ENCODE peak calls at places on chromosomes 5 and 9, in eight cellular contexts. One of them, this sample, is unnamed.

GRCh38 chr5:7878381-7878873 is 9.5 kb downstream of the MTRR start:
- DNase-seq in esophagus squamous epithelium: no peak
- DNase-seq in astrocyte of the spinal cord: peak
- DNase-seq in OCI-LY7: no peak
- DNase-seq in effector memory CD4-positive, alpha-beta T cell: no peak
- DNase-seq in DND-41: no peak
- DNase-seq in A549: no peak
- DNase-seq in bronchial epithelial cell: peak
- DNase-seq in this sample: no peak

GRCh38 chr5:73370076-73370475 is 78.5 kb downstream of the FOXD1 start:
- DNase-seq in esophagus squamous epithelium: no peak
- DNase-seq in astrocyte of the spinal cord: no peak
- DNase-seq in OCI-LY7: no peak
- DNase-seq in effector memory CD4-positive, alpha-beta T cell: no peak
- DNase-seq in DND-41: no peak
- DNase-seq in A549: no peak
- DNase-seq in bronchial epithelial cell: no peak
- DNase-seq in this sample: no peak

GRCh38 chr5:96146675-96147074 is 185.0 kb upstream of the ELL2 start:
- DNase-seq in esophagus squamous epithelium: no peak
- DNase-seq in astrocyte of the spinal cord: peak
- DNase-seq in OCI-LY7: peak
- DNase-seq in effector memory CD4-positive, alpha-beta T cell: no peak
- DNase-seq in DND-41: no peak
- DNase-seq in A549: no peak
- DNase-seq in bronchial epithelial cell: peak
- DNase-seq in this sample: no peak

GRCh38 chr5:143402464-143403356 is 776 bp downstream of the NR3C1 start:
- DNase-seq in esophagus squamous epithelium: peak
- DNase-seq in astrocyte of the spinal cord: peak
- DNase-seq in OCI-LY7: peak
- DNase-seq in effector memory CD4-positive, alpha-beta T cell: peak
- DNase-seq in DND-41: peak
- DNase-seq in A549: no peak
- DNase-seq in bronchial epithelial cell: peak
- DNase-seq in this sample: peak

GRCh38 chr9:110179734-110180133 is 28.2 kb downstream of the C9orf152 start:
- DNase-seq in esophagus squamous epithelium: no peak
- DNase-seq in astrocyte of the spinal cord: peak
- DNase-seq in OCI-LY7: no peak
- DNase-seq in effector memory CD4-positive, alpha-beta T cell: no peak
- DNase-seq in DND-41: no peak
- DNase-seq in A549: peak
- DNase-seq in bronchial epithelial cell: peak
- DNase-seq in this sample: no peak

GRCh38 chr9:105678163-105678562 is 15.9 kb downstream of the TAL2 start:
- DNase-seq in esophagus squamous epithelium: no peak
- DNase-seq in astrocyte of the spinal cord: no peak
- DNase-seq in OCI-LY7: no peak
- DNase-seq in effector memory CD4-positive, alpha-beta T cell: no peak
- DNase-seq in DND-41: no peak
- DNase-seq in A549: no peak
- DNase-seq in bronchial epithelial cell: no peak
- DNase-seq in this sample: no peak

GRCh38 chr9:1051286-1052118 is 1.3 kb downstream of the DMRT2 start:
- DNase-seq in esophagus squamous epithelium: no peak
- DNase-seq in astrocyte of the spinal cord: no peak
- DNase-seq in OCI-LY7: peak
- DNase-seq in effector memory CD4-positive, alpha-beta T cell: no peak
- DNase-seq in DND-41: no peak
- DNase-seq in A549: peak
- DNase-seq in bronchial epithelial cell: peak
- DNase-seq in this sample: no peak

GRCh38 chr5:175695161-175696126 is 37.6 kb downstream of the HRH2 start:
- DNase-seq in esophagus squamous epithelium: no peak
- DNase-seq in astrocyte of the spinal cord: no peak
- DNase-seq in OCI-LY7: no peak
- DNase-seq in effector memory CD4-positive, alpha-beta T cell: no peak
- DNase-seq in DND-41: no peak
- DNase-seq in A549: no peak
- DNase-seq in bronchial epithelial cell: no peak
- DNase-seq in this sample: no peak

GRCh38 chr9:128819716-128820664 is 1.7 kb downstream of the ENDOG start:
- DNase-seq in esophagus squamous epithelium: no peak
- DNase-seq in astrocyte of the spinal cord: no peak
- DNase-seq in OCI-LY7: no peak
- DNase-seq in effector memory CD4-positive, alpha-beta T cell: no peak
- DNase-seq in DND-41: no peak
- DNase-seq in A549: no peak
- DNase-seq in bronchial epithelial cell: no peak
- DNase-seq in this sample: no peak

GRCh38 chr5:153157156-153157555 is 333.3 kb upstream of the GRIA1 start:
- DNase-seq in esophagus squamous epithelium: no peak
- DNase-seq in astrocyte of the spinal cord: no peak
- DNase-seq in OCI-LY7: no peak
- DNase-seq in effector memory CD4-positive, alpha-beta T cell: no peak
- DNase-seq in DND-41: no peak
- DNase-seq in A549: no peak
- DNase-seq in bronchial epithelial cell: no peak
- DNase-seq in this sample: no peak

GRCh38 chr5:1161832-1162229 is 39.6 kb upstream of the SLC6A19 start:
- DNase-seq in esophagus squamous epithelium: no peak
- DNase-seq in astrocyte of the spinal cord: no peak
- DNase-seq in OCI-LY7: no peak
- DNase-seq in effector memory CD4-positive, alpha-beta T cell: no peak
- DNase-seq in DND-41: no peak
- DNase-seq in A549: no peak
- DNase-seq in bronchial epithelial cell: peak
- DNase-seq in this sample: no peak

GRCh38 chr9:8660383-8660782 is 860.8 kb upstream of the DMAC1 start:
- DNase-seq in esophagus squamous epithelium: no peak
- DNase-seq in astrocyte of the spinal cord: peak
- DNase-seq in OCI-LY7: no peak
- DNase-seq in effector memory CD4-positive, alpha-beta T cell: no peak
- DNase-seq in DND-41: peak
- DNase-seq in A549: no peak
- DNase-seq in bronchial epithelial cell: peak
- DNase-seq in this sample: no peak

GRCh38 chr5:159409801-159410200 is 79.5 kb upstream of the IL12B start:
- DNase-seq in esophagus squamous epithelium: no peak
- DNase-seq in astrocyte of the spinal cord: no peak
- DNase-seq in OCI-LY7: no peak
- DNase-seq in effector memory CD4-positive, alpha-beta T cell: no peak
- DNase-seq in DND-41: no peak
- DNase-seq in A549: no peak
- DNase-seq in bronchial epithelial cell: no peak
- DNase-seq in this sample: no peak

GRCh38 chr9:93202919-93203712 is 19.2 kb downstream of the WNK2 start:
- DNase-seq in esophagus squamous epithelium: no peak
- DNase-seq in astrocyte of the spinal cord: no peak
- DNase-seq in OCI-LY7: no peak
- DNase-seq in effector memory CD4-positive, alpha-beta T cell: no peak
- DNase-seq in DND-41: no peak
- DNase-seq in A549: no peak
- DNase-seq in bronchial epithelial cell: no peak
- DNase-seq in this sample: no peak

GRCh38 chr9:133184971-133185370 is 21.3 kb upstream of the GBGT1 start:
- DNase-seq in esophagus squamous epithelium: no peak
- DNase-seq in astrocyte of the spinal cord: peak
- DNase-seq in OCI-LY7: peak
- DNase-seq in effector memory CD4-positive, alpha-beta T cell: peak
- DNase-seq in DND-41: peak
- DNase-seq in A549: peak
- DNase-seq in bronchial epithelial cell: peak
- DNase-seq in this sample: no peak

GRCh38 chr9:131839281-131840084 is 99.6 kb upstream of the RAPGEF1 start:
- DNase-seq in esophagus squamous epithelium: no peak
- DNase-seq in astrocyte of the spinal cord: peak
- DNase-seq in OCI-LY7: no peak
- DNase-seq in effector memory CD4-positive, alpha-beta T cell: no peak
- DNase-seq in DND-41: no peak
- DNase-seq in A549: no peak
- DNase-seq in bronchial epithelial cell: peak
- DNase-seq in this sample: no peak

GRCh38 chr9:127185931-127186781 is 63.7 kb upstream of the ANGPTL2 start:
- DNase-seq in esophagus squamous epithelium: no peak
- DNase-seq in astrocyte of the spinal cord: peak
- DNase-seq in OCI-LY7: no peak
- DNase-seq in effector memory CD4-positive, alpha-beta T cell: no peak
- DNase-seq in DND-41: no peak
- DNase-seq in A549: no peak
- DNase-seq in bronchial epithelial cell: no peak
- DNase-seq in this sample: peak

GRCh38 chr5:137594717-137595116 is 95.6 kb upstream of the SPOCK1 start:
- DNase-seq in esophagus squamous epithelium: no peak
- DNase-seq in astrocyte of the spinal cord: peak
- DNase-seq in OCI-LY7: no peak
- DNase-seq in effector memory CD4-positive, alpha-beta T cell: no peak
- DNase-seq in DND-41: no peak
- DNase-seq in A549: no peak
- DNase-seq in bronchial epithelial cell: peak
- DNase-seq in this sample: no peak

GRCh38 chr9:117672397-117672796 is 31.8 kb upstream of the TLR4 start:
- DNase-seq in esophagus squamous epithelium: no peak
- DNase-seq in astrocyte of the spinal cord: peak
- DNase-seq in OCI-LY7: no peak
- DNase-seq in effector memory CD4-positive, alpha-beta T cell: no peak
- DNase-seq in DND-41: no peak
- DNase-seq in A549: peak
- DNase-seq in bronchial epithelial cell: peak
- DNase-seq in this sample: no peak

GRCh38 chr5:150751096-150751891 is 7.5 kb downstream of the DCTN4 start:
- DNase-seq in esophagus squamous epithelium: no peak
- DNase-seq in astrocyte of the spinal cord: peak
- DNase-seq in OCI-LY7: no peak
- DNase-seq in effector memory CD4-positive, alpha-beta T cell: no peak
- DNase-seq in DND-41: no peak
- DNase-seq in A549: no peak
- DNase-seq in bronchial epithelial cell: no peak
- DNase-seq in this sample: no peak

GRCh38 chr5:77305921-77306320 is 95.4 kb downstream of the PDE8B start:
- DNase-seq in esophagus squamous epithelium: no peak
- DNase-seq in astrocyte of the spinal cord: no peak
- DNase-seq in OCI-LY7: no peak
- DNase-seq in effector memory CD4-positive, alpha-beta T cell: no peak
- DNase-seq in DND-41: no peak
- DNase-seq in A549: no peak
- DNase-seq in bronchial epithelial cell: no peak
- DNase-seq in this sample: peak

GRCh38 chr5:36602711-36603321 is 3.6 kb upstream of the SLC1A3 start:
- DNase-seq in esophagus squamous epithelium: no peak
- DNase-seq in astrocyte of the spinal cord: no peak
- DNase-seq in OCI-LY7: no peak
- DNase-seq in effector memory CD4-positive, alpha-beta T cell: no peak
- DNase-seq in DND-41: no peak
- DNase-seq in A549: no peak
- DNase-seq in bronchial epithelial cell: no peak
- DNase-seq in this sample: no peak

GRCh38 chr5:149407331-149408251 is 28.5 kb upstream of the IL17B start:
- DNase-seq in esophagus squamous epithelium: no peak
- DNase-seq in astrocyte of the spinal cord: no peak
- DNase-seq in OCI-LY7: no peak
- DNase-seq in effector memory CD4-positive, alpha-beta T cell: no peak
- DNase-seq in DND-41: no peak
- DNase-seq in A549: no peak
- DNase-seq in bronchial epithelial cell: no peak
- DNase-seq in this sample: no peak
- H3K4me3 ChIP-seq in esophagus squamous epithelium: peak
- H3K4me3 ChIP-seq in astrocyte of the spinal cord: peak
- H3K4me3 ChIP-seq in OCI-LY7: no peak
- H3K4me3 ChIP-seq in effector memory CD4-positive, alpha-beta T cell: no peak
- H3K4me3 ChIP-seq in DND-41: no peak
- H3K4me3 ChIP-seq in A549: no peak
- H3K4me3 ChIP-seq in bronchial epithelial cell: no peak
- H3K4me3 ChIP-seq in this sample: peak

GRCh38 chr9:137126786-137127185 is 12.2 kb upstream of the GRIN1 start:
- DNase-seq in esophagus squamous epithelium: no peak
- DNase-seq in astrocyte of the spinal cord: no peak
- DNase-seq in OCI-LY7: peak
- DNase-seq in effector memory CD4-positive, alpha-beta T cell: no peak
- DNase-seq in DND-41: no peak
- DNase-seq in A549: no peak
- DNase-seq in bronchial epithelial cell: no peak
- DNase-seq in this sample: no peak
- H3K4me3 ChIP-seq in esophagus squamous epithelium: peak
- H3K4me3 ChIP-seq in astrocyte of the spinal cord: no peak
- H3K4me3 ChIP-seq in OCI-LY7: peak
- H3K4me3 ChIP-seq in effector memory CD4-positive, alpha-beta T cell: peak
- H3K4me3 ChIP-seq in DND-41: peak
- H3K4me3 ChIP-seq in A549: peak
- H3K4me3 ChIP-seq in bronchial epithelial cell: no peak
- H3K4me3 ChIP-seq in this sample: peak

GRCh38 chr9:113508111-113508749 is 44.7 kb downstream of the RGS3 start:
- DNase-seq in esophagus squamous epithelium: no peak
- DNase-seq in astrocyte of the spinal cord: no peak
- DNase-seq in OCI-LY7: no peak
- DNase-seq in effector memory CD4-positive, alpha-beta T cell: no peak
- DNase-seq in DND-41: no peak
- DNase-seq in A549: peak
- DNase-seq in bronchial epithelial cell: no peak
- DNase-seq in this sample: no peak
- H3K4me3 ChIP-seq in esophagus squamous epithelium: no peak
- H3K4me3 ChIP-seq in astrocyte of the spinal cord: no peak
- H3K4me3 ChIP-seq in OCI-LY7: no peak
- H3K4me3 ChIP-seq in effector memory CD4-positive, alpha-beta T cell: no peak
- H3K4me3 ChIP-seq in DND-41: no peak
- H3K4me3 ChIP-seq in A549: no peak
- H3K4me3 ChIP-seq in bronchial epithelial cell: no peak
- H3K4me3 ChIP-seq in this sample: no peak

GRCh38 chr5:140221697-140222223 is 46.8 kb downstream of the CYSTM1 start:
- DNase-seq in esophagus squamous epithelium: no peak
- DNase-seq in astrocyte of the spinal cord: peak
- DNase-seq in OCI-LY7: no peak
- DNase-seq in effector memory CD4-positive, alpha-beta T cell: no peak
- DNase-seq in DND-41: no peak
- DNase-seq in A549: peak
- DNase-seq in bronchial epithelial cell: peak
- DNase-seq in this sample: no peak
- H3K4me3 ChIP-seq in esophagus squamous epithelium: no peak
- H3K4me3 ChIP-seq in astrocyte of the spinal cord: no peak
- H3K4me3 ChIP-seq in OCI-LY7: no peak
- H3K4me3 ChIP-seq in effector memory CD4-positive, alpha-beta T cell: no peak
- H3K4me3 ChIP-seq in DND-41: no peak
- H3K4me3 ChIP-seq in A549: no peak
- H3K4me3 ChIP-seq in bronchial epithelial cell: no peak
- H3K4me3 ChIP-seq in this sample: no peak

This sample was measured in thoracic aorta.